ENCODE peak calls at places on chromosomes 4 and X, in nine cellular contexts. O is pancreas, I is right lobe of liver, P is fibroblast of lung, G is IMR-90, Y is SK-N-SH, F is heart right ventricle, V is heart left ventricle, L is endothelial cell of umbilical vein. X is an unnamed sample.

GRCh38 chr4:71184195-71184781 is 154.5 kb upstream of the SLC4A4 start:
- DNase-seq in O (peak; percentile 51), I (no peak), P (peak; percentile 69), G (peak; percentile 75), Y (peak; percentile 48), F (peak; percentile 25), V (peak; percentile 41), L (peak; percentile 37), X (no peak)

GRCh38 chrX:100819534-100819836 is 706 bp upstream of the CSTF2 start:
- DNase-seq in O (no peak), I (peak; percentile 18), P (no peak), G (no peak), Y (no peak), F (no peak), V (no peak), L (no peak), X (peak; percentile 49)

GRCh38 chr4:110508827-110509446 is 33.0 kb downstream of the ENPEP start:
- DNase-seq in O (no peak), I (no peak), P (peak; percentile 40), G (peak; percentile 46), Y (peak; percentile 24), F (no peak), V (no peak), L (peak; percentile 23), X (peak; percentile 11)

GRCh38 chr4:1154126-1154522 is 18.3 kb downstream of the SPON2 start:
- DNase-seq in O (peak; percentile 48), I (no peak), P (no peak), G (no peak), Y (no peak), F (no peak), V (no peak), L (no peak), X (no peak)

GRCh38 chr4:653831-654525 is 20.1 kb downstream of the ATP5ME start:
- DNase-seq in O (no peak), I (peak; percentile 8), P (no peak), G (no peak), Y (no peak), F (no peak), V (no peak), L (no peak), X (peak; percentile 27)

GRCh38 chrX:125791781-125792180 is 374.3 kb downstream of the DCAF12L2 start:
- DNase-seq in O (no peak), I (no peak), P (no peak), G (no peak), Y (no peak), F (no peak), V (no peak), L (no peak), X (no peak)

GRCh38 chr4:176856421-176856820 is 63.7 kb upstream of the VEGFC start:
- DNase-seq in O (no peak), I (no peak), P (no peak), G (no peak), Y (no peak), F (no peak), V (no peak), L (no peak), X (no peak)

GRCh38 chr4:87840149-87840548 is 7.4 kb downstream of the MEPE start:
- DNase-seq in O (no peak), I (no peak), P (no peak), G (no peak), Y (no peak), F (no peak), V (no peak), L (no peak), X (no peak)

GRCh38 chr4:146643812-146644401 is 5.2 kb downstream of the POU4F2 start:
- DNase-seq in O (no peak), I (no peak), P (peak; percentile 23), G (peak; percentile 23), Y (no peak), F (no peak), V (no peak), L (peak; percentile 33), X (no peak)

GRCh38 chr4:1293531-1293941 is 3.8 kb downstream of the MAEA start:
- DNase-seq in O (no peak), I (peak; percentile 12), P (no peak), G (no peak), Y (no peak), F (no peak), V (no peak), L (no peak), X (no peak)

GRCh38 chrX:120286733-120287512 is 24.3 kb downstream of the TMEM255A start:
- DNase-seq in O (no peak), I (no peak), P (no peak), G (no peak), Y (no peak), F (no peak), V (no peak), L (no peak), X (no peak)

GRCh38 chrX:99353412-99353811 is 1056.7 kb downstream of the PCDH19 start:
- DNase-seq in O (peak; percentile 16), I (peak; percentile 33), P (no peak), G (no peak), Y (no peak), F (no peak), V (no peak), L (no peak), X (no peak)

GRCh38 chr4:151238477-151238876 is 38.5 kb upstream of the PRSS48 start:
- DNase-seq in O (no peak), I (no peak), P (peak; percentile 23), G (peak; percentile 6), Y (no peak), F (no peak), V (no peak), L (peak; percentile 59), X (no peak)

GRCh38 chr4:184861047-184861446 is 35.3 kb upstream of the ACSL1 start:
- DNase-seq in O (no peak), I (no peak), P (no peak), G (no peak), Y (no peak), F (no peak), V (no peak), L (no peak), X (no peak)

GRCh38 chr4:60506061-60506460 is 694.1 kb upstream of the ADGRL3 start:
- DNase-seq in O (no peak), I (no peak), P (no peak), G (no peak), Y (no peak), F (no peak), V (no peak), L (no peak), X (no peak)

GRCh38 chr4:60500860-60501259 is 699.3 kb upstream of the ADGRL3 start:
- DNase-seq in O (no peak), I (no peak), P (no peak), G (no peak), Y (no peak), F (no peak), V (no peak), L (no peak), X (no peak)

DNA sequence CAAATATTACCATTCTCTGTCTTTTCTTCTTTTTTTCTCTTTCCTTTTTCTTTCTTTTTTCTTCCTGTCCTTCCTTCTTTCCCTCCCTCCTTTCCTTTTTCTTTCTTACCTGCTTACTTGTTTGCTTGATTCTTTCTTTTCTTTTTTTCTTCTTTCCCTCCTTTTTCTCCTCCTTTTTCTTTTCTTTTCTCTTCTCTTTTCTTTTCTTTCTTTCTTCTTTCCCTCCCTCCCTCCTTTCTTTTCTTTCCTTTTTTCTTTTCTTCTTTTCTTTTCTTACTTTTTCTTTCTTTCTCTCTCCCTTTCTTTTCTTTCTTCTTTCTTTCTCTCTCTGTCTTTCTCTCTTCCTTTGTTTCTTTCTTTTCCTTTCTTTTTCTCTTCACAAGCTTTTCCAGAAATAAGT is 697.4 kb upstream of the ADGRL3 start:
- DNase-seq in O (no peak), I (no peak), P (no peak), G (no peak), Y (no peak), F (no peak), V (no peak), L (no peak), X (no peak)
- TF ChIP-seq CTCF in O (no peak), I (no peak), P (no peak), G (no peak), Y (no peak), F (no peak), V (no peak), L (no peak), X (no peak)

DNA sequence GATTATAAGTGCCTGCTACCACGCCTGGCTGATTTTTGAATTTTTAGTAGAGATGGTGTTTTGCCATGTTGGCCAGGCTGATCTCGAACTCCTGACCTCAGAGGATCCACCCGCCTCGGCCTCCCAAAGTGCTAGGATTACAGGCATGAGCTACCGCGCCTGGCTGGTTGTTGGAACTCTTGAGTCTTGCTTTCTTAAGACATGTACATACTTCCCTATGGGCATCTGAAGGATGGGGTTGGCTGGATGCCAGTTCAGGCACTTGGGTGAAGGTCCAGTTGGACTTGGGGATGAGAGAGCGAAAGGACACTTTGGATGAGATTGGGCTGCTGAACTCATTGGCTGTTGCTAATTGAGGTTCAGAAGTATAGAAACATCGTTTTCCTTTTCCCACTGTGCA is 40.5 kb downstream of the ATG4A start:
- DNase-seq in O (no peak), I (no peak), P (no peak), G (no peak), Y (no peak), F (no peak), V (no peak), L (no peak), X (no peak)
- H3K4me1 ChIP-seq in O (no peaks in the 10 kb centered on the region), I (no peaks in the 10 kb centered on the region), P (no peaks in the 10 kb centered on the region), G (no peaks in the 10 kb centered on the region), Y (no peaks in the 10 kb centered on the region), F (peaks cover 11% of the 10 kb centered on the region), V (no peaks in the 10 kb centered on the region), L (peaks cover 28% of the 10 kb centered on the region), X (no peaks in the 10 kb centered on the region)

GRCh38 chr4:76723373-76723772 is 174.6 kb downstream of the SOWAHB start:
- DNase-seq in O (no peak), I (no peak), P (peak; percentile 39), G (peak; percentile 63), Y (no peak), F (no peak), V (no peak), L (no peak), X (no peak)
- H3K4me3 ChIP-seq in O (no peak overlapping the region), I (no peak overlapping the region), P (no peak overlapping the region), G (no peak overlapping the region), Y (no peak overlapping the region), F (no peak overlapping the region), V (no peak overlapping the region), L (no peak overlapping the region), X (no peak overlapping the region)

DNA sequence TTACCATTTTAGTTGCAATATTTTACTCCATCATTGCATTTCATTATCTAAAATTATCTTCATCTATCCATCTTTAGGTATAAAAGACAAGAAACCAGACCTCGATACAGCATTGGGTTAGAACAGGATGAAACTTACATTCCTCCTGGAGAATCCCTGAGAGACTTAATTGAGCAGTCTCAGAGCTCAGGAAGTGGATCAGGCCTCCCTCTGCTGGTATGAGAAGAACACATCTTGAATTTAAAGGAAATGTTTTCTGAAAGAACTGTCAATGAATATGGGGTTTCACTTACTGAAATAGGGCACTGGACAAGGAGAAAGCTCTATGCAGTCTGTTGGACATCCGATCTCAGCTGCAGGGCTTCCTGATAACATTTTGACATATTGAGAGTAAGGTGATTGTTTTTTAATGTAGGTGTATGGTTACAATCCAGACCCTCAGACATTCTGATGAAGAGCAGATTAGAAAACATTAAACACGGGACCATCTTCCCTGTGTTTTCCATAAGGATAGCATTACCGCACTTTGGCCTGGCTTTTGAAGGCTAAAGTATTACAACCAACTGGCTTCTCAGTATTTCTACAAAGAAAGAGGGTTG is 367.2 kb downstream of the BMPR1B start:
- DNase-seq in O (no peak), I (no peak), P (peak; percentile 65), G (peak; percentile 76), Y (peak; percentile 36), F (peak; percentile 5), V (no peak), L (peak; percentile 68), X (no peak)
- TF ChIP-seq CTCF in O (no peak), I (peak; percentile 38), P (peak; percentile 75), G (peak; percentile 77), Y (peak; percentile 74), F (peak; percentile 47), V (peak; percentile 52), L (peak; percentile 53), X (no peak)

X was measured in mucosa of descending colon.